ENCODE peak calls at places on chromosomes 6 and 20, in five cellular contexts. One of them, this sample, is unnamed.

GRCh38 chr20:25470045-25470444 is 62.6 kb downstream of the GINS1 start:
- DNase-seq in GM12865: peak
- DNase-seq in LoVo: peak
- DNase-seq in EL: peak
- DNase-seq in NCI-H2081: no peak
- DNase-seq in this sample: no peak

GRCh38 chr6:82410151-82410621 is 46.6 kb downstream of the TPBG start:
- DNase-seq in GM12865: no peak
- DNase-seq in EL: peak
- DNase-seq in NCI-H2081: no peak
- DNase-seq in LoVo: no peak
- DNase-seq in this sample: no peak

GRCh38 chr6:129197154-129197553 is 314.2 kb downstream of the LAMA2 start:
- DNase-seq in GM12865: no peak
- DNase-seq in EL: no peak
- DNase-seq in NCI-H2081: no peak
- DNase-seq in LoVo: no peak
- DNase-seq in this sample: no peak

GRCh38 chr20:43916073-43916874 is 1.6 kb downstream of the TOX2 start:
- DNase-seq in EL: peak
- DNase-seq in GM12865: no peak
- DNase-seq in LoVo: no peak
- DNase-seq in NCI-H2081: no peak
- DNase-seq in this sample: no peak

GRCh38 chr20:25226433-25227316 is 21.2 kb upstream of the PYGB start:
- DNase-seq in NCI-H2081: no peak
- DNase-seq in EL: no peak
- DNase-seq in LoVo: no peak
- DNase-seq in GM12865: no peak
- DNase-seq in this sample: no peak

GRCh38 chr6:4164456-4164855 is 29.1 kb upstream of the ECI2 start:
- DNase-seq in GM12865: no peak
- DNase-seq in NCI-H2081: no peak
- DNase-seq in EL: no peak
- DNase-seq in LoVo: no peak
- DNase-seq in this sample: no peak

GRCh38 chr6:75201901-75202672 is 3.8 kb downstream of the COL12A1 start:
- DNase-seq in NCI-H2081: peak
- DNase-seq in GM12865: no peak
- DNase-seq in EL: no peak
- DNase-seq in LoVo: no peak
- DNase-seq in this sample: no peak

GRCh38 chr6:156420172-156420993 is 356.8 kb upstream of the ARID1B start:
- DNase-seq in LoVo: no peak
- DNase-seq in NCI-H2081: no peak
- DNase-seq in EL: peak
- DNase-seq in GM12865: no peak
- DNase-seq in this sample: no peak

GRCh38 chr6:10890151-10890550 is 3.3 kb downstream of the SYCP2L start:
- DNase-seq in NCI-H2081: no peak
- DNase-seq in LoVo: no peak
- DNase-seq in GM12865: no peak
- DNase-seq in EL: no peak
- DNase-seq in this sample: no peak

This sample was measured in LNCaP clone FGC.